ENCODE peak calls at places on chromosomes 3 and 15, in four cellular contexts. X is foreskin fibroblast, B is GM12864, M is coronary artery. N is an unnamed sample.

GRCh38 chr3:49966233-49966942 is 26.4 kb downstream of the RBM6 start:
- DNase-seq in M (no peak), B (no peak), X (no peak), N (no peak)

GRCh38 chr3:155581579-155581978 is 163.3 kb downstream of the PLCH1 start:
- DNase-seq in B (no peak), M (no peak), X (no peak), N (no peak)

GRCh38 chr3:108820586-108820985 is 2.0 kb upstream of the TRAT1 start:
- DNase-seq in M (no peak), X (no peak), B (no peak), N (no peak)

GRCh38 chr3:21830541-21830940 is 79.5 kb upstream of the ZNF385D start:
- DNase-seq in B (no peak), M (no peak), X (no peak), N (no peak)

GRCh38 chr3:141231923-141232861 is 567 bp downstream of the PXYLP1 start:
- DNase-seq in X (peak), B (no peak), M (no peak), N (peak)

GRCh38 chr3:194089357-194090177 is 46.4 kb upstream of the HES1 start:
- DNase-seq in X (peak), B (no peak), M (peak), N (no peak)

GRCh38 chr3:159872374-159873109 is 116.1 kb upstream of the IL12A start:
- DNase-seq in B (no peak), X (peak), M (no peak), N (no peak)

GRCh38 chr3:29889230-29889629 is 608.4 kb downstream of the RBMS3 start:
- DNase-seq in M (no peak), X (peak), B (no peak), N (no peak)

GRCh38 chr3:54366839-54367238 is 244.5 kb downstream of the CACNA2D3 start:
- DNase-seq in M (no peak), B (no peak), X (no peak), N (no peak)

GRCh38 chr3:33212406-33212805 is 6.2 kb downstream of the SUSD5 start:
- DNase-seq in M (no peak), X (no peak), B (no peak), N (no peak)

GRCh38 chr3:72224804-72225509 is 440.0 kb upstream of the PROK2 start:
- DNase-seq in B (no peak), M (no peak), X (no peak), N (no peak)

GRCh38 chr3:120894285-120894684 is 13.7 kb upstream of the STXBP5L start:
- DNase-seq in B (no peak), X (no peak), M (no peak), N (peak)

GRCh38 chr3:12799525-12800440 is 3.3 kb downstream of the CAND2 start:
- DNase-seq in M (no peak), B (no peak), X (no peak), N (no peak)

GRCh38 chr15:40097968-40098476 is 10.7 kb downstream of the BMF start:
- DNase-seq in X (peak), B (no peak), M (peak), N (no peak)

GRCh38 chr15:81176291-81176893 is 20.3 kb upstream of the IL16 start:
- DNase-seq in B (no peak), M (no peak), X (no peak), N (no peak)

GRCh38 chr15:42065008-42065407 is 29.4 kb downstream of the PLA2G4D start:
- DNase-seq in B (no peak), M (peak), X (no peak), N (no peak)

GRCh38 chr3:3296858-3297430 is 117.5 kb upstream of the CRBN start:
- DNase-seq in B (no peak), X (no peak), M (no peak), N (no peak)

GRCh38 chr3:136818191-136818850 is 605 bp upstream of the SLC35G2 start:
- DNase-seq in M (peak), B (no peak), X (peak), N (peak)

GRCh38 chr3:12296511-12296910 is 7.6 kb downstream of the PPARG start:
- DNase-seq in M (no peak), B (no peak), X (no peak), N (no peak)

DNA sequence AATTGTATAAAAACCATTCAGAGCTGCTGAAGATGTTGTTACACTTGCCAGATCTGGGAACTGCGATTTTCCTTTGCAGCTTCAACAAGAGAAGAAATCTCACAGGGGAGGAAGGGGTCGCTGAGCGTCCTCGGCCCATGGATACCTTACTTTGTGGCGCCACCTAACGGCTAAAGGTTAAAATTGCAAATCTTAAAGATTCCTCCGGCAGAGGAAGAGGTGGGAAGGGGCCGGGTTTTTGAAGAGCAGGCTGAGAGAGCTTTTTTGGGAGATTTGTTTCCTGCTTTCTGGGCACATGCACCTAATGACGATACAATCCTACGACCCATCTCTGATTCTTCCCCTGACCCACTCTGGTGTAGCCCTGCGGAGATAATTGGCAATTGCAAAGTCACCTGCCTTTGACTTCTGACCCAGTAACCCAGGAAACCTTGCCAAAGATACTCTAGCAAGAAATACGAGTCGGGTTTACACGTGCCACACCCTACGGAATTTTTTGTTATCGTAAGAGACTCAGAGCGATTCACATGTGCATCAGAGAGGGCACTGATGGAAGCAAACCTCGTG is 55.4 kb upstream of the CHRNA7 start:
- DNase-seq in X (peak), M (no peak), B (no peak), N (peak)
- TF ChIP-seq CTCF in X (peak), M (no peak), B (peak), N (peak)

DNA sequence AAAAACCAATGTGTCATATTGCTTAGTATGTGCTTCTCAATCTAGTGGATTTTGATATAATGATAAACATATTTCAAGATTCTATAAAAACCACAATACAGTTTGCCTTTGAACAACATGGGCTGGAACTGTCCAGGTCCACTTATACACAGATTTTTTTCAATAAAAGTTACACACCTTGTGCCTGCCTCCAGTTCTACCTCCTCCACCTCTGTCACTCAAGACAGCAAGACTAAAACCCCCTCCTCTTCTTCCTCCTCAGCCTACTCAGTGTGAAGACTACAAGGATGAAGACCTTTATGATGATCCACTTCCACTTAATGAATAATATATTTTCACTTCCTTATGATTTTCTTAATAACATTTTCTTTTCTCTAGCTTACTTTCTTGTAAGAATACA is 5.7 kb downstream of the SETD2 start:
- DNase-seq in X (no peak), M (no peak), B (no peak), N (no peak)
- TF ChIP-seq CTCF in X (no peak), M (no peak), B (no peak), N (no peak)

GRCh38 chr3:64133272-64133671 is 92.0 kb downstream of the PRICKLE2 start:
- DNase-seq in B (no peak), X (no peak), M (no peak), N (no peak)
- TF ChIP-seq CTCF in B (no peak), X (no peak), M (no peak), N (no peak)

DNA sequence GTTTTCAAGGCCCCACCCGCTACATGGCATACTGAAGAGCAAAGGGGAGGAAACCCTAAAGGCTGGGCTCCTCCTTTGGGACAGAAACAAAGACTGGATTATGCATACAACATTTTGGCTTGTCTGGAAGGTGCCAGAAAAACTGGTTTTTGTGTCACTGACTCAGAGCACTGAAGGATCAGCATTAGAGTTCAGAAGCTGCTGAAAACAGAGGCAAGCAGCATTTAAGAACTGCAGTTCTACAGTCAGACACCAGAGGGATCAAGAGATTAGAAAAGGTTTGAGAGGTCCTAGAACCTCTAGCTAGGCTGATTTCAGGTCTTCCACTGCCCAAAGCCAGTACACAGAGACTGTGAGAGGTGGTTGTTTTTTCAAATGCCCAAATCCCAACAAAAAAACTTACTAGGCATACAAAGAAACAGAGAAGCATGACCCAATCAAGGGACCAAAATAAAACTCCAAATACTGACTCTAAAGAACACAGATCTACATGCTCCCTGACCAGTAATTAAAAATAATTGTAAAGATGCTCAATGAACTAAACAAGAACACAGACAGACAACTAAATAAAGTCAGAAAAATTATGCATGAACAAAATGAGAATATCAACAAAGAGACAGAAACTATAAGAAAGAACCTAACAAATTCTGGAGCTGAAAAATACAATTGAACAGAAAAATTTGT is 91.2 kb downstream of the SENP2 start:
- DNase-seq in M (no peak), B (peak), X (peak), N (no peak)
- TF ChIP-seq CTCF in M (no peak), B (peak), X (peak), N (peak)

GRCh38 chr3:58173670-58174472 is 36.9 kb downstream of the DNASE1L3 start:
- DNase-seq in X (peak), B (no peak), M (no peak), N (peak)
- TF ChIP-seq CTCF in X (peak), B (peak), M (no peak), N (no peak)

DNA sequence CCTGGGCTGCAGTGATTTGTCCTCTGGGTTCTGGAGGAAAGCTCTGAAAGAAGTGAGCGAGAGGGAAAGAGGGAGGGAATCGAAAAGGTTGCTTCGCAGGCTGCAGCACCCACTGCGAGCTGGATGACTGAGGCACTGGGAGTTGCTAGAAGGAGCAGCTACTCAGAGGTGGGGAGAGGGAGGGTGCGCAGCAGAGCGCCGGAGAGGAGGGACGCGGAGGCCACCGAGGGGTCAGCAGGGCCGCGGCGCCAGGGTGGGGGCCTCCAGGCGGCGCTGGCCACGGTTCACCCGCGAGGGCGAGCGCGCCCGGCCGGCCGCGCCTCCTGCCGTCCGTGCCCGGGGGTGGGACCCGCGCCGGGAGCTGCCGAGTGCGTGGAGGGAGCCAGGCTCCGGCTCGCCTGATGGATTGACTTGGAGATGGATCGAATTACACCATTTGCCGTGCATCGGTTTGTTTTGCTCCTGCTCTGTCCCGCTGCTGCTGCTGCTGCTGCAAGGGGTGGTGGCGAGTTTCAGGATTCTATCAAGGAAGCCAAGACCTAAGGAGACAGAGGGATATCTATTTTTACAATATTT is at the start of gene SEMA6D:
- DNase-seq in M (peak), B (no peak), X (peak), N (peak)
- TF ChIP-seq CTCF in M (peak), B (no peak), X (peak), N (no peak)

GRCh38 chr15:59549339-59549807 is 62.2 kb upstream of the GCNT3 start:
- DNase-seq in B (no peak), M (no peak), X (no peak), N (no peak)

GRCh38 chr15:59548501-59549230 is 62.9 kb upstream of the GCNT3 start:
- DNase-seq in B (no peak), M (no peak), X (no peak), N (no peak)

GRCh38 chr15:59549826-59550225 is 61.8 kb upstream of the GCNT3 start:
- DNase-seq in M (no peak), B (no peak), X (no peak), N (no peak)

GRCh38 chr15:59550520-59550919 is 61.1 kb upstream of the GCNT3 start:
- DNase-seq in X (no peak), B (no peak), M (no peak), N (no peak)

GRCh38 chr15:59550961-59551360 is 60.6 kb upstream of the GCNT3 start:
- DNase-seq in X (peak), B (no peak), M (no peak), N (no peak)
- TF ChIP-seq CTCF in X (no peak), B (no peak), M (no peak), N (no peak)

GRCh38 chr3:180362081-180362480 is 239.9 kb upstream of the TTC14 start:
- DNase-seq in X (no peak), M (no peak), B (no peak), N (no peak)

GRCh38 chr3:180359381-180360279 is 242.3 kb upstream of the TTC14 start:
- DNase-seq in X (no peak), M (no peak), B (no peak), N (no peak)

GRCh38 chr3:180354214-180354613 is 247.7 kb upstream of the TTC14 start:
- DNase-seq in X (no peak), B (no peak), M (no peak), N (no peak)

GRCh38 chr3:180358179-180358578 is 243.8 kb upstream of the TTC14 start:
- DNase-seq in X (peak), M (no peak), B (no peak), N (no peak)
- TF ChIP-seq CTCF in X (no peak), M (no peak), B (no peak), N (no peak)

DNA sequence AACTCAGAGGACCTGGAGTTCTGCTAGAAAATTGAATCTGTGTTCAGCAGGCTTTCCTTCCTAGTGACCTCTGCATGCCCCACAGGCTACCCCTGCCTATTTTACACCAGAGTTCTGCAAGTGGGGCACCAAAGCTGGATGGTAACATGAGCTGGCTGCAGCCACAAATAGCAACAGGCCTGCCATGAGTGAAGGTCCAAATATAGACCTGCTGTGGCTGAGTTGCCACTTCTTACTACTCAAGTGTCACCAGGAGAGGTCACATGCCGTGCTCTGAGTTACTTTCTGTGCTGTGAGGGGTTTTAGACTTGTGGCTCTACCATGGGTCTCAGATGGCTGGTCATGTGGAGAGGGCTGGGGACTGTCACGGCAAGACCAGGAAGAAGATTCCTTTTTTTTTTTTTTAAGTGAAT is at the start of gene FSD2:
- DNase-seq in X (no peak), M (no peak), B (peak), N (peak)
- TF ChIP-seq CTCF in X (no peak), M (no peak), B (peak), N (no peak)

N was measured in nephron progenitor cell.